ENCODE peak calls at places on chromosomes 11 and 22, in nine cellular contexts. P, F, Z, Y, Q, D, W, K and U are unnamed samples.

GRCh38 chr11:130839950-130840666 is 76.2 kb downstream of the SNX19 start:
- DNase-seq in P (peak), F (no peak), Z (no peak), Y (no peak), Q (no peak), D (no peak), W (peak), K (no peak), U (no peak)

GRCh38 chr11:88246680-88247079 is 71.4 kb upstream of the RAB38 start:
- DNase-seq in P (peak), F (no peak), Z (no peak), Y (no peak), Q (no peak), D (no peak), W (peak), K (no peak), U (no peak)

GRCh38 chr11:131038597-131038996 is 122.3 kb upstream of the SNX19 start:
- DNase-seq in P (peak), F (peak), Z (peak), Y (no peak), Q (no peak), D (no peak), W (peak), K (no peak), U (peak)

GRCh38 chr22:26470807-26471206 is 12.8 kb downstream of the HPS4 start:
- DNase-seq in P (no peak), F (no peak), Z (no peak), Y (no peak), Q (no peak), D (no peak), W (no peak), K (no peak), U (no peak)

GRCh38 chr11:128715691-128716153 is 21.9 kb downstream of the FLI1 start:
- DNase-seq in P (peak), F (no peak), Z (no peak), Y (no peak), Q (no peak), D (no peak), W (peak), K (no peak), U (no peak)

GRCh38 chr22:27746918-27747317 is 54.6 kb downstream of the MN1 start:
- DNase-seq in P (no peak), F (no peak), Z (no peak), Y (no peak), Q (no peak), D (no peak), W (no peak), K (no peak), U (no peak)

GRCh38 chr11:59891781-59892181 is 13.2 kb downstream of the OOSP3 start:
- DNase-seq in P (peak), F (no peak), Z (peak), Y (no peak), Q (no peak), D (no peak), W (peak), K (peak), U (no peak)

GRCh38 chr11:75352417-75353206 is 1.2 kb upstream of the ARRB1 start:
- DNase-seq in P (no peak), F (no peak), Z (no peak), Y (peak), Q (peak), D (no peak), W (no peak), K (peak), U (no peak)

GRCh38 chr22:35732116-35732515 is 14.4 kb downstream of the APOL5 start:
- DNase-seq in P (no peak), F (no peak), Z (no peak), Y (no peak), Q (no peak), D (no peak), W (no peak), K (no peak), U (no peak)

GRCh38 chr22:28299760-28300159 is 379.9 kb downstream of the TTC28 start:
- DNase-seq in P (peak), F (no peak), Z (peak), Y (no peak), Q (no peak), D (no peak), W (no peak), K (no peak), U (no peak)

GRCh38 chr11:35579557-35580396 is 38.5 kb upstream of the FJX1 start:
- DNase-seq in P (peak), F (no peak), Z (no peak), Y (no peak), Q (no peak), D (no peak), W (peak), K (no peak), U (no peak)

GRCh38 chr22:49734390-49734789 is 93.3 kb downstream of the BRD1 start:
- DNase-seq in P (no peak), F (no peak), Z (no peak), Y (no peak), Q (no peak), D (no peak), W (no peak), K (peak), U (no peak)

GRCh38 chr11:45885274-45885920 is at the start of gene MAPK8IP1:
- DNase-seq in P (peak), F (peak), Z (peak), Y (peak), Q (no peak), D (peak), W (no peak), K (peak), U (peak)

GRCh38 chr11:29527391-29527936 is 489.4 kb downstream of the KCNA4 start:
- DNase-seq in P (peak), F (peak), Z (no peak), Y (no peak), Q (no peak), D (no peak), W (peak), K (no peak), U (no peak)

GRCh38 chr11:46475041-46475925 is 83.7 kb upstream of the CHRM4 start:
- DNase-seq in P (no peak), F (no peak), Z (no peak), Y (no peak), Q (no peak), D (no peak), W (no peak), K (no peak), U (no peak)

GRCh38 chr11:70460111-70460510 is 61.8 kb downstream of the CTTN start:
- DNase-seq in P (no peak), F (no peak), Z (no peak), Y (no peak), Q (no peak), D (no peak), W (no peak), K (no peak), U (no peak)

GRCh38 chr11:3849297-3849874 is 6.1 kb upstream of the STIM1 start:
- DNase-seq in P (peak), F (peak), Z (peak), Y (no peak), Q (no peak), D (no peak), W (peak), K (no peak), U (peak)

GRCh38 chr11:12087075-12087775 is 23.2 kb upstream of the MICAL2 start:
- DNase-seq in P (peak), F (no peak), Z (no peak), Y (no peak), Q (no peak), D (no peak), W (peak), K (no peak), U (no peak)

GRCh38 chr11:134349802-134350355 is 18.1 kb downstream of the GLB1L2 start:
- DNase-seq in P (no peak), F (no peak), Z (no peak), Y (no peak), Q (no peak), D (no peak), W (no peak), K (no peak), U (no peak)

GRCh38 chr11:100695911-100696310 is 8.8 kb downstream of the ARHGAP42 start:
- DNase-seq in P (no peak), F (no peak), Z (no peak), Y (no peak), Q (no peak), D (no peak), W (no peak), K (no peak), U (no peak)

DNA sequence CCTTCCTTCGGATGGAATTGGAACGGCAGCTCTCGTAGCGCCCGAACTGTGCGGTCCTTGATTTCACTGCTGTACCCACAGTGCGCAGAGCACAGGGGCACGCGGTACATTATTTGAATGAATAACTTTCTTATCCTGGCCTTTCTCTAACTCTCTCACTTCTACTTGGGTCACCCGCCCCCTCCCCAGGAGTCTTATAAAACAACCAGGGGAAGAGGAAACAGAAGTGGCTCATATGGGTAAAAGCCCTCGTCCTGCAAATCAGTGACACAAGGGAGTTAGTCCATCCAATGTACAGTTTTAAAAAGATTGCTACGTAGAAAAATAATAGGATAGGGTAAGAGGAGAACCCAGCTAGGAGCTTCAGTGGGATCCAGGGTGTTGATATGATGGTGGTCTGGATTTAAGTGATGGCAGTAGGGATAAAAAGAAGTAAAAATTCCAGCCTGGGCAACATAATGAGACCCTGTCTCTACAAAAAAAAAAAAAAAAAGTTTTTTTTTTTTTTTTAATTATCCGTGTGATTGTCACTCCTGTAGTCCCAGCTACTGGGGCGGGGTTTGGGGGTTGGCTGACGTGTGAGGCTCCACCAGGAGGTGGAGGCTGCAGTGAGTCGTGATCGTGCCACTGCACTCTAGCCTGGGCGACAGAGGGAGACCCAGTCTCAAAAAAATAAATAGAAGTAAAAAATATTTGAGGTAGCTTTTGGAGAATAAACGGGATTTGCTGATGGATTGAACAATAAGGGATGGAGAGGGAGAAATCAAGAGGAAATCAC is 7.1 kb upstream of the L3MBTL2 start:
- DNase-seq in P (no peak), F (peak), Z (peak), Y (peak), Q (peak), D (no peak), W (no peak), K (peak), U (no peak)
- TF ChIP-seq CTCF in P (peak), F (peak), Z (no peak), Y (no peak), Q (no peak), D (peak), W (peak), K (no peak), U (no peak)

GRCh38 chr22:33758125-33758483 is 162.2 kb downstream of the LARGE1 start:
- DNase-seq in P (no peak), F (no peak), Z (no peak), Y (no peak), Q (no peak), D (no peak), W (no peak), K (no peak), U (no peak)

GRCh38 chr22:33757443-33758124 is 162.7 kb downstream of the LARGE1 start:
- DNase-seq in P (peak), F (no peak), Z (no peak), Y (no peak), Q (no peak), D (no peak), W (no peak), K (no peak), U (no peak)

GRCh38 chr22:33758961-33759360 is 161.3 kb downstream of the LARGE1 start:
- DNase-seq in P (no peak), F (no peak), Z (no peak), Y (no peak), Q (no peak), D (no peak), W (no peak), K (no peak), U (no peak)

GRCh38 chr22:33757041-33757440 is 163.2 kb downstream of the LARGE1 start:
- DNase-seq in P (no peak), F (no peak), Z (no peak), Y (no peak), Q (no peak), D (no peak), W (no peak), K (no peak), U (no peak)

GRCh38 chr22:33756508-33756949 is 163.7 kb downstream of the LARGE1 start:
- DNase-seq in P (no peak), F (peak), Z (peak), Y (no peak), Q (no peak), D (no peak), W (no peak), K (no peak), U (no peak)
- TF ChIP-seq CTCF in P (peak), F (peak), Z (no peak), Y (no peak), Q (no peak), D (peak), W (no peak), K (no peak), U (no peak)

GRCh38 chr11:110367571-110367970 is 62.2 kb upstream of the FDX1 start:
- DNase-seq in P (no peak), F (peak), Z (no peak), Y (no peak), Q (no peak), D (no peak), W (no peak), K (no peak), U (no peak)
- TF ChIP-seq CTCF in P (peak), F (peak), Z (peak), Y (no peak), Q (peak), D (no peak), W (no peak), K (no peak), U (peak)

GRCh38 chr11:120666121-120666639 is 154.6 kb downstream of the GRIK4 start:
- DNase-seq in P (no peak), F (peak), Z (no peak), Y (no peak), Q (no peak), D (no peak), W (no peak), K (no peak), U (no peak)
- TF ChIP-seq CTCF in P (no peak), F (peak), Z (no peak), Y (no peak), Q (no peak), D (peak), W (no peak), K (no peak), U (no peak)

GRCh38 chr11:27717377-27717776 is 17.1 kb upstream of the BDNF start:
- DNase-seq in P (peak), F (no peak), Z (no peak), Y (no peak), Q (no peak), D (no peak), W (no peak), K (no peak), U (no peak)
- TF ChIP-seq CTCF in P (peak), F (peak), Z (peak), Y (no peak), Q (no peak), D (peak), W (peak), K (no peak), U (no peak)

GRCh38 chr22:19114984-19115552 is 7.1 kb downstream of the DGCR2 start:
- DNase-seq in P (no peak), F (no peak), Z (no peak), Y (no peak), Q (no peak), D (no peak), W (no peak), K (no peak), U (no peak)

GRCh38 chr22:19117111-19117512 is 5.1 kb downstream of the DGCR2 start:
- DNase-seq in P (no peak), F (peak), Z (no peak), Y (no peak), Q (no peak), D (no peak), W (no peak), K (no peak), U (no peak)

GRCh38 chr22:19113429-19113828 is 8.8 kb downstream of the DGCR2 start:
- DNase-seq in P (no peak), F (no peak), Z (no peak), Y (no peak), Q (no peak), D (no peak), W (no peak), K (no peak), U (no peak)

GRCh38 chr22:19118601-19118880 is 3.7 kb downstream of the DGCR2 start:
- DNase-seq in P (no peak), F (no peak), Z (no peak), Y (no peak), Q (no peak), D (no peak), W (no peak), K (no peak), U (no peak)

DNA sequence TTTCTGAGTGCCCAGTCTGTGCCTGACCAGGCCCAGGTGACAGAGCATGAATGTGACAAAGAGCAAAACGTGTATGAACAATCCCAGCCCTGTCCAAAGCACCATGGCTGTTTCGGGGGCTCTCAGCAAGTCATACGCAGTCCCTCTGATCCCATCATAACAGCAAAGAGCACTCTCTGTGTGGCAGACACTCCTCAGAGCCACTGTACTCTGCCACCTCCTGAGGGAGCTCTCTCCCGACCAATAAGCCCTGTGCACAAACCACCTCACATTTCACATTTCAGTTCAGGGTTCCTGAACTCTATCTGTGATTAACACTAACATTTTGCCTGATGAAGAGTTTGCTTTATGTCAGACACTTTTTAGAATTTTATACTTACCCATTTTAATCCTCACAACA is 6.6 kb downstream of the DGCR2 start:
- DNase-seq in P (peak), F (peak), Z (peak), Y (no peak), Q (no peak), D (no peak), W (no peak), K (no peak), U (no peak)
- TF ChIP-seq CTCF in P (peak), F (peak), Z (no peak), Y (no peak), Q (peak), D (peak), W (no peak), K (no peak), U (peak)

GRCh38 chr11:94876222-94876621 is 97.1 kb downstream of the CWC15 start:
- DNase-seq in P (no peak), F (no peak), Z (no peak), Y (no peak), Q (no peak), D (no peak), W (no peak), K (no peak), U (no peak)

GRCh38 chr11:94871491-94872185 is 101.7 kb downstream of the CWC15 start:
- DNase-seq in P (no peak), F (no peak), Z (no peak), Y (no peak), Q (no peak), D (no peak), W (no peak), K (no peak), U (no peak)

GRCh38 chr11:94877446-94878200 is 95.7 kb downstream of the CWC15 start:
- DNase-seq in P (peak), F (no peak), Z (no peak), Y (no peak), Q (no peak), D (no peak), W (peak), K (no peak), U (no peak)

GRCh38 chr11:94876645-94877445 is 96.5 kb downstream of the CWC15 start:
- DNase-seq in P (peak), F (no peak), Z (peak), Y (no peak), Q (peak), D (no peak), W (peak), K (peak), U (peak)

DNA sequence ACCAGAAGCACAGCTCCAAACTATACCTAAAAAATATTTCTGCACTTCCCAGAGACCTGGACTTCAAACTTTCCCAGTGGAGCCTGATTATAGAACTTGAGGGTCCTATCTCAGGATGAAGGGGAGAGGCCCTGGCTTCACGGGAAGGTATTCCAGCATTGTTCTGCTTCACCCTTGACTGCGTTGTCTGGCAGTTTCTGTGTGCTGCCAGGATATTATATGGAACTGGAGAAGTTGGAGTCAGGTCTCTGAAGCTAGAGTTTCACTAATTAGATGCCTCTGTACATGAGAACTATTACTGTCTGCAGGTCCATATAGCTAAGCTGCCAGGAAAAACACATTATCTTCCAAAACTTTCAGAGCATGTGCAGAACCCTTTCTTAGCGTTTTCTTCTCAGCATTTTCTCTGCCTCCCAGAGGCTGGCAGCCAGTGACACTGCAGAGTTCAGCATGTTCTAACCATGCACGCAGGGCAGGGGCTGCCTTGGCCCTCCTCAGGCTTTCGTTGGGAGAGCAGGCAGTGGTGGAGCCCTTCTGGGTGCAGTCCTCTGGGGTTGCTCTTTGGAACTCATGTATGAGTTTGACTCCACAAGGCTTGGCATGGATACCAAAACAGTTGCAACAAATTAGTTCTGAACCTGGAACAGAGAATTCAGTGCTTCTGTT is 99.3 kb downstream of the CWC15 start:
- DNase-seq in P (peak), F (no peak), Z (no peak), Y (no peak), Q (no peak), D (no peak), W (no peak), K (no peak), U (no peak)
- TF ChIP-seq CTCF in P (peak), F (no peak), Z (no peak), Y (no peak), Q (no peak), D (no peak), W (no peak), K (no peak), U (no peak)

DNA sequence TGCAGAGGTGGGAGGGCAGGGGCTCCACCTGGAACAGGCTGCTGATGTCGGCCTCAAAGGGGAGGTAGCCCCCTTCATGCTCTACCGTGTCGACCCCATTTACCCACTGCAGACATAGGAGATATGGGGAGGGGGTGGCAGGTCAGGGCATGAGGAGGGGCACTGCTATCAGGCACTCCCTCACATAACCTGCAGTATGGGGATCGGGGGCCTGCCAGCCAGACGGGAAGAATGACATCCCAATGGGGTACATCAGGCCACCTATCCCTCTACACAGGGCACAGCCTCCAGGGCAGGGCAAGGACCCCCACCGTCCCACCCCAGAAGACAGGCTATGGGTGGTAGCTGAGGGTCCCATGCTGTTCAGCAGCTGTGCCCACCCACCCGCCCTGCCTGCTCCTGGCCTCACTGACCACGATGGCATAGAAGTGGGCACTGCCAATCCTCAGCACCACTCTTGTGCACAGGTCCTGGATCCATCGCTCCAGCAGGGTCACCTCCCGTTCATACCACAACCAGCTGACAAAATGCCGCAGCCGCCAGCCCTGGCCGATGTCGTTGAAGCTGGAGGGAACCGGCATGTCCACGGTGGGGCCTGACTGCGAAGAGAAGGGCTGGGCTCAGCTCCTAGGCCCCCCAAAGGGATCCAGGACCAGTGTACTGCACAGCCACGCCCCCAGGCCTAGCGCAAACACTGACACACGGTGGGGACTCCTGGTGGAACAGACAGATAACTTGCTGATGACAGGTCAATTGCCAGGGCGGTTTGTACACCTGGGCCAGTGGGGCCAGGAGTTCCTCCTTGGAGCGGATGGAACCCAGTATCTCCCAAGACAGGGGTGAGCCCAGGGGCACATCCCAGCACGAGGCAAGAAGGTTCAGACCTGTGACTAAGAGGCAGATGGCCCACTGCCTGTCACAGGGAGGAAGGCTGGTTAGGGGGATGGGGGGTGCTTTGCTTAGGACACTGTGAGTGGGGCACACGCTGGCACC is 24.1 kb downstream of the RGL4 start:
- DNase-seq in P (no peak), F (no peak), Z (no peak), Y (no peak), Q (no peak), D (no peak), W (no peak), K (no peak), U (no peak)
- TF ChIP-seq CTCF in P (no peak), F (no peak), Z (no peak), Y (no peak), Q (no peak), D (no peak), W (no peak), K (no peak), U (no peak)